ENCODE peak calls at places on chromosomes 7 and 10, in four cellular contexts. One of them, this sample, is unnamed.
A peak's percentile ranks its signal among the peaks of the same experiment; 100 is the strongest.

GRCh38 chr7:74305987-74306736 is 17.0 kb downstream of the CLIP2 start:
- DNase-seq in endodermal cell: peak; percentile 50
- DNase-seq in endothelial cell: no peak
- DNase-seq in astrocyte: no peak
- DNase-seq in this sample: no peak

GRCh38 chr10:105063796-105064195 is 422.7 kb downstream of the SORCS3 start:
- DNase-seq in endodermal cell: peak; percentile 87
- DNase-seq in endothelial cell: peak; percentile 68
- DNase-seq in astrocyte: peak; percentile 42
- DNase-seq in this sample: no peak

GRCh38 chr10:88642991-88643390 is 21.3 kb upstream of the LIPF start:
- DNase-seq in endodermal cell: no peak
- DNase-seq in endothelial cell: no peak
- DNase-seq in astrocyte: peak; percentile 44
- DNase-seq in this sample: no peak

GRCh38 chr10:498760-499435 is 190.6 kb downstream of the DIP2C start:
- DNase-seq in endodermal cell: no peak
- DNase-seq in endothelial cell: no peak
- DNase-seq in astrocyte: no peak
- DNase-seq in this sample: no peak

GRCh38 chr7:77338260-77338659 is 77.9 kb downstream of the GSAP start:
- DNase-seq in endodermal cell: no peak
- DNase-seq in endothelial cell: no peak
- DNase-seq in astrocyte: no peak
- DNase-seq in this sample: no peak

GRCh38 chr10:48463318-48464003 is 141.4 kb downstream of the ARHGAP22 start:
- DNase-seq in endodermal cell: peak; percentile 79
- DNase-seq in endothelial cell: no peak
- DNase-seq in astrocyte: no peak
- DNase-seq in this sample: no peak

GRCh38 chr10:47294501-47294900 is 5.5 kb upstream of the GDF10 start:
- DNase-seq in endodermal cell: no peak
- DNase-seq in endothelial cell: no peak
- DNase-seq in astrocyte: no peak
- DNase-seq in this sample: no peak

GRCh38 chr10:78752708-78753107 is 316.1 kb upstream of the ZMIZ1 start:
- DNase-seq in endodermal cell: no peak
- DNase-seq in endothelial cell: no peak
- DNase-seq in astrocyte: no peak
- DNase-seq in this sample: peak; percentile 13

GRCh38 chr7:22395222-22395621 is 38.3 kb upstream of the RAPGEF5 start:
- DNase-seq in endodermal cell: no peak
- DNase-seq in endothelial cell: no peak
- DNase-seq in astrocyte: no peak
- DNase-seq in this sample: no peak

GRCh38 chr10:61592581-61592980 is 70.1 kb upstream of the CABCOCO1 start:
- DNase-seq in endodermal cell: peak; percentile 68
- DNase-seq in endothelial cell: peak; percentile 15
- DNase-seq in astrocyte: no peak
- DNase-seq in this sample: peak; percentile 10

GRCh38 chr7:91836065-91836368 is 44.5 kb downstream of the MTERF1 start:
- DNase-seq in endodermal cell: no peak
- DNase-seq in endothelial cell: no peak
- DNase-seq in astrocyte: peak; percentile 33
- DNase-seq in this sample: no peak

GRCh38 chr7:2104107-2104710 is 128.5 kb downstream of the MAD1L1 start:
- DNase-seq in endodermal cell: peak; percentile 95
- DNase-seq in endothelial cell: peak; percentile 86
- DNase-seq in astrocyte: peak; percentile 77
- DNase-seq in this sample: peak; percentile 87

GRCh38 chr7:124369310-124369709 is 336.4 kb upstream of the TMEM229A start:
- DNase-seq in endodermal cell: no peak
- DNase-seq in endothelial cell: no peak
- DNase-seq in astrocyte: no peak
- DNase-seq in this sample: no peak

GRCh38 chr10:109386921-109387320 is 536.4 kb downstream of the XPNPEP1 start:
- DNase-seq in endodermal cell: no peak
- DNase-seq in endothelial cell: no peak
- DNase-seq in astrocyte: no peak
- DNase-seq in this sample: no peak

GRCh38 chr7:138980575-138981285 is 459 bp downstream of the KIAA1549 start:
- DNase-seq in endodermal cell: peak; percentile 76
- DNase-seq in endothelial cell: peak; percentile 45
- DNase-seq in astrocyte: no peak
- DNase-seq in this sample: no peak

GRCh38 chr7:98178321-98178720 is 32.9 kb upstream of the BHLHA15 start:
- DNase-seq in endodermal cell: no peak
- DNase-seq in endothelial cell: no peak
- DNase-seq in astrocyte: no peak
- DNase-seq in this sample: no peak

GRCh38 chr7:78081888-78082287 is 283.3 kb downstream of the PHTF2 start:
- DNase-seq in endodermal cell: peak; percentile 75
- DNase-seq in endothelial cell: no peak
- DNase-seq in astrocyte: no peak
- DNase-seq in this sample: no peak

GRCh38 chr7:27177795-27178320 is 3.7 kb upstream of the HOXA10 start:
- DNase-seq in endodermal cell: no peak
- DNase-seq in endothelial cell: no peak
- DNase-seq in astrocyte: no peak
- DNase-seq in this sample: no peak

GRCh38 chr10:110618206-110618605 is 25.9 kb upstream of the RBM20 start:
- DNase-seq in endodermal cell: no peak
- DNase-seq in endothelial cell: no peak
- DNase-seq in astrocyte: no peak
- DNase-seq in this sample: no peak

GRCh38 chr10:59905066-59905734 is 1.2 kb downstream of the CCDC6 start:
- DNase-seq in endodermal cell: peak; percentile 83
- DNase-seq in endothelial cell: peak; percentile 56
- DNase-seq in astrocyte: peak; percentile 16
- DNase-seq in this sample: no peak

GRCh38 chr10:124588736-124589451 is 127.3 kb downstream of the LHPP start:
- DNase-seq in endodermal cell: no peak
- DNase-seq in endothelial cell: no peak
- DNase-seq in astrocyte: peak; percentile 35
- DNase-seq in this sample: no peak

GRCh38 chr7:42734568-42734967 is 177.3 kb downstream of the C7orf25 start:
- DNase-seq in endodermal cell: no peak
- DNase-seq in endothelial cell: no peak
- DNase-seq in astrocyte: peak; percentile 53
- DNase-seq in this sample: no peak

GRCh38 chr7:84508569-84508968 is 314.0 kb upstream of the SEMA3A start:
- DNase-seq in endodermal cell: no peak
- DNase-seq in endothelial cell: no peak
- DNase-seq in astrocyte: no peak
- DNase-seq in this sample: no peak

GRCh38 chr7:75879771-75880184 is 944 bp downstream of the RHBDD2 start:
- DNase-seq in endodermal cell: no peak
- DNase-seq in endothelial cell: no peak
- DNase-seq in astrocyte: peak; percentile 87
- DNase-seq in this sample: peak; percentile 55

GRCh38 chr7:101402081-101402779 is 39.6 kb downstream of the COL26A1 start:
- DNase-seq in endodermal cell: peak; percentile 94
- DNase-seq in endothelial cell: no peak
- DNase-seq in astrocyte: peak; percentile 52
- DNase-seq in this sample: peak; percentile 64

GRCh38 chr7:106623315-106623660 is 37.7 kb downstream of the CCDC71L start:
- DNase-seq in endodermal cell: no peak
- DNase-seq in endothelial cell: no peak
- DNase-seq in astrocyte: no peak
- DNase-seq in this sample: no peak

GRCh38 chr10:47187592-47187991 is 112.4 kb upstream of the GDF10 start:
- DNase-seq in endodermal cell: peak; percentile 14
- DNase-seq in endothelial cell: no peak
- DNase-seq in astrocyte: no peak
- DNase-seq in this sample: no peak

GRCh38 chr7:44072364-44073231 is 7.2 kb upstream of the PGAM2 start:
- DNase-seq in endodermal cell: peak; percentile 92
- DNase-seq in endothelial cell: peak; percentile 63
- DNase-seq in astrocyte: peak; percentile 71
- DNase-seq in this sample: peak; percentile 93
- TF ChIP-seq CTCF in endodermal cell: peak; percentile 82
- TF ChIP-seq CTCF in endothelial cell: peak; percentile 57
- TF ChIP-seq CTCF in astrocyte: peak; percentile 72
- TF ChIP-seq CTCF in this sample: peak; percentile 94

GRCh38 chr10:74642901-74643585 is 183.4 kb upstream of the KAT6B start:
- DNase-seq in endodermal cell: no peak
- DNase-seq in endothelial cell: no peak
- DNase-seq in astrocyte: no peak
- DNase-seq in this sample: no peak
- TF ChIP-seq CTCF in endodermal cell: no peak
- TF ChIP-seq CTCF in endothelial cell: no peak
- TF ChIP-seq CTCF in astrocyte: no peak
- TF ChIP-seq CTCF in this sample: no peak

DNA sequence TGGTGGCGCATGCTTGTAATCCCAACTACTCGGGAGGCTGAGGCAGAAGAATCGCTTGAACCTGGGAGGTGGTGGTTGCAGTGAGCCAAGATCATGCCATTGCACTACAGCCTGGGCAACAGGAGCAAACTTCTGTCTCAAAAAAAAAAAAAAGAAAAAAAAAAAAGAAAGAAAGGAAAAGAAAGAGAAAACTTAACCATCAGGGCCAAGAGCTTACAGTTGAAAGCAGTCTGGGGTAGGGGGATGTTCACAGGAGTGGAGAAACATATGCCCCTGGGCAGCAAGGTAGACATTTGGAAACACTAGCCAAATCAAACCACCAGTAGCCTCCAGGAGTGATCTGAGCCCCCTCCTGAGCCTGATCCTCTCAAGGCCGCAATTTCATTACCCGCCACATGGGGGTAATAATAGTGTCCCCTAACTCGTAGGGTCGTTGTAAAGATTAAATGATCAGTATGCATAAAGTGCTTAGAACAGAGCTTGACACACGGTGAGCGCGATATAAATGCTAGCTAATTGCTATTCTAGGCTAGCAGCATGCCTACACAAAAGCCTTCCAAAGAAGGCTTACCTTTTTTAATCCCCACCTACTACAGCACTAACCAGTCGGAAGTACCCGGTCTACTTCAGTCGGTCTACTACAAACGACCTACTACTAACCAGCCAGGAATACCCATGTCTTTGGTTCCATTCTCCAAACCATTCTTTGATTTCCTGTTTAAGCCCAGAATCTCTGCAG is 274.3 kb upstream of the NEBL start:
- DNase-seq in endodermal cell: peak; percentile 72
- DNase-seq in endothelial cell: no peak
- DNase-seq in astrocyte: no peak
- DNase-seq in this sample: no peak
- TF ChIP-seq CTCF in endodermal cell: peak; percentile 75
- TF ChIP-seq CTCF in endothelial cell: no peak
- TF ChIP-seq CTCF in astrocyte: peak; percentile 37
- TF ChIP-seq CTCF in this sample: peak; percentile 38

DNA sequence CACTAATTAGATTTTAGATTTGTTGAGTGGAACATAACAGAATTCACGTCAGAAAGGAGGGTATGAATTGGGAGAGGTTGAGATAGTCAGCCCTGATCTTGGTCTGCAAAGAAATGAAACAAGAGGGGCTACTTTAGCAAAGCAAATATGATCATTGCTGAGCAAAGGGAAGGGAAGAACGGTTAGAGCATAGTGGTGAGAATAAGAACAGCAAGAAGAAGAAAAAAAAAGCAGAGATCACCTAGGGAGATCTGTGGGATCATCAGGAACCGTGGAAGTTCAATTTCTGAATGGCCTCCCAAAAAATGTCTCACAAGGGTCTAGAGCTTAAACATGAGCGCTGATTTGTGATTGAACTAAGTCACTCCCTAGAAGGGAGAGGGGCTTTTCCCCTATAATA is 156.1 kb downstream of the DGKI start:
- DNase-seq in endodermal cell: no peak
- DNase-seq in endothelial cell: no peak
- DNase-seq in astrocyte: no peak
- DNase-seq in this sample: no peak
- TF ChIP-seq CTCF in endodermal cell: peak; percentile 51
- TF ChIP-seq CTCF in endothelial cell: no peak
- TF ChIP-seq CTCF in astrocyte: no peak
- TF ChIP-seq CTCF in this sample: no peak

GRCh38 chr10:30186371-30186875 is 127.0 kb upstream of the JCAD start:
- DNase-seq in endodermal cell: no peak
- DNase-seq in endothelial cell: peak; percentile 13
- DNase-seq in astrocyte: no peak
- DNase-seq in this sample: no peak
- TF ChIP-seq CTCF in endodermal cell: peak; percentile 43
- TF ChIP-seq CTCF in endothelial cell: no peak
- TF ChIP-seq CTCF in astrocyte: peak; percentile 6
- TF ChIP-seq CTCF in this sample: peak; percentile 56

This sample was measured in HFFc6.